ENCODE peak calls at places on chromosomes 3 and 15, in nine cellular contexts. N, F, G, R, V, A, P, U and Q are unnamed samples.

GRCh38 chr15:100314809-100315400 is 26.9 kb downstream of the ADAMTS17 start:
- DNase-seq in N (no peak), F (no peak), G (no peak), R (no peak), V (no peak), A (no peak), P (no peak), U (no peak), Q (no peak)

GRCh38 chr3:127406309-127407025 is 118.6 kb upstream of the PRR20G start:
- DNase-seq in N (peak; percentile 56), F (no peak), G (no peak), R (peak; percentile 1), V (no peak), A (peak; percentile 18), P (no peak), U (no peak), Q (peak; percentile 78)

GRCh38 chr3:68876112-68876713 is 56.1 kb downstream of the TAFA4 start:
- DNase-seq in N (peak; percentile 47), F (no peak), G (peak; percentile 47), R (peak; percentile 50), V (peak; percentile 2), A (peak; percentile 76), P (no peak), U (no peak), Q (peak; percentile 33)

GRCh38 chr3:74410276-74410941 is 204.1 kb downstream of the CNTN3 start:
- DNase-seq in N (no peak), F (no peak), G (no peak), R (no peak), V (no peak), A (no peak), P (no peak), U (no peak), Q (no peak)

GRCh38 chr3:126847061-126847460 is 135.9 kb upstream of the PLXNA1 start:
- DNase-seq in N (no peak), F (no peak), G (no peak), R (no peak), V (no peak), A (no peak), P (no peak), U (no peak), Q (no peak)

GRCh38 chr3:167110906-167111305 is 269.2 kb downstream of the ZBBX start:
- DNase-seq in N (peak; percentile 38), F (no peak), G (no peak), R (peak; percentile 78), V (no peak), A (no peak), P (no peak), U (peak; percentile 17), Q (no peak)

GRCh38 chr15:48963524-48964113 is at the start of gene SHC4:
- DNase-seq in N (peak; percentile 76), F (peak; percentile 60), G (no peak), R (peak; percentile 79), V (no peak), A (peak; percentile 38), P (no peak), U (peak; percentile 83), Q (peak; percentile 78)

GRCh38 chr15:93019971-93020370 is 69.0 kb downstream of the RGMA start:
- DNase-seq in N (no peak), F (no peak), G (no peak), R (no peak), V (no peak), A (no peak), P (no peak), U (no peak), Q (no peak)

GRCh38 chr3:181326637-181327223 is 337.2 kb upstream of the DNAJC19 start:
- DNase-seq in N (peak; percentile 27), F (no peak), G (no peak), R (peak; percentile 30), V (no peak), A (peak; percentile 75), P (no peak), U (no peak), Q (peak; percentile 10)

GRCh38 chr3:181690769-181691168 is 21.0 kb upstream of the SOX2 start:
- DNase-seq in N (no peak), F (no peak), G (no peak), R (no peak), V (no peak), A (no peak), P (no peak), U (no peak), Q (no peak)

GRCh38 chr3:133973249-133973980 is 56.3 kb downstream of the SLCO2A1 start:
- DNase-seq in N (peak; percentile 10), F (no peak), G (no peak), R (no peak), V (no peak), A (no peak), P (no peak), U (no peak), Q (no peak)

GRCh38 chr15:69160976-69161877 is 792 bp downstream of the GLCE start:
- DNase-seq in N (no peak), F (peak; percentile 66), G (no peak), R (peak; percentile 28), V (peak; percentile 6), A (no peak), P (peak; percentile 9), U (peak; percentile 38), Q (peak; percentile 53)

GRCh38 chr3:37163262-37164020 is 10.9 kb downstream of the LRRFIP2 start:
- DNase-seq in N (peak; percentile 68), F (no peak), G (no peak), R (peak; percentile 91), V (no peak), A (no peak), P (no peak), U (no peak), Q (peak; percentile 75)

GRCh38 chr3:72274511-72275295 is 489.8 kb upstream of the PROK2 start:
- DNase-seq in N (peak; percentile 50), F (peak; percentile 52), G (peak; percentile 70), R (peak; percentile 80), V (no peak), A (peak; percentile 50), P (no peak), U (peak; percentile 53), Q (peak; percentile 47)

GRCh38 chr3:159001711-159002110 is 199.9 kb downstream of the MFSD1 start:
- DNase-seq in N (peak; percentile 23), F (no peak), G (no peak), R (peak; percentile 4), V (no peak), A (no peak), P (no peak), U (no peak), Q (no peak)

GRCh38 chr15:44033894-44034293 is 161.2 kb downstream of the FRMD5 start:
- DNase-seq in N (peak; percentile 56), F (no peak), G (no peak), R (peak; percentile 72), V (no peak), A (no peak), P (no peak), U (peak; percentile 32), Q (peak; percentile 32)

GRCh38 chr3:20930034-20930433 is 744.0 kb upstream of the SGO1 start:
- DNase-seq in N (no peak), F (no peak), G (no peak), R (peak; percentile 15), V (no peak), A (peak; percentile 68), P (no peak), U (no peak), Q (no peak)

GRCh38 chr3:51955893-51956770 is 951 bp downstream of the GPR62 start:
- DNase-seq in N (no peak), F (peak; percentile 82), G (no peak), R (peak; percentile 69), V (peak; percentile 32), A (peak; percentile 40), P (no peak), U (peak; percentile 76), Q (peak; percentile 36)

GRCh38 chr3:180066598-180066997 is 29.9 kb upstream of the PEX5L start:
- DNase-seq in N (no peak), F (no peak), G (no peak), R (no peak), V (no peak), A (no peak), P (no peak), U (no peak), Q (no peak)

GRCh38 chr3:184715943-184716651 is 4.2 kb upstream of the MAGEF1 start:
- DNase-seq in N (no peak), F (no peak), G (no peak), R (peak; percentile 82), V (no peak), A (no peak), P (no peak), U (no peak), Q (no peak)

GRCh38 chr3:17301271-17301670 is 416.5 kb downstream of the PLCL2 start:
- DNase-seq in N (no peak), F (no peak), G (no peak), R (no peak), V (no peak), A (no peak), P (no peak), U (no peak), Q (no peak)

GRCh38 chr3:183285828-183286457 is 32.9 kb downstream of the B3GNT5 start:
- DNase-seq in N (peak; percentile 99), F (peak; percentile 37), G (peak; percentile 91), R (peak; percentile 98), V (peak; percentile 87), A (peak; percentile 73), P (peak; percentile 85), U (peak; percentile 90), Q (peak; percentile 99)

GRCh38 chr3:56125358-56126005 is 342.8 kb downstream of the ERC2 start:
- DNase-seq in N (peak; percentile 71), F (no peak), G (no peak), R (peak; percentile 72), V (no peak), A (no peak), P (no peak), U (peak; percentile 22), Q (peak; percentile 80)

GRCh38 chr15:85314139-85314538 is 66.3 kb upstream of the AKAP13 start:
- DNase-seq in N (no peak), F (no peak), G (no peak), R (peak; percentile 61), V (no peak), A (no peak), P (no peak), U (no peak), Q (no peak)

GRCh38 chr3:39177708-39178332 is 14.6 kb downstream of the XIRP1 start:
- DNase-seq in N (peak; percentile 91), F (peak; percentile 76), G (peak; percentile 76), R (peak; percentile 95), V (peak; percentile 48), A (peak; percentile 75), P (peak; percentile 54), U (peak; percentile 95), Q (peak; percentile 83)

GRCh38 chr15:77546870-77547269 is 85.8 kb downstream of the LINGO1 start:
- DNase-seq in N (no peak), F (no peak), G (no peak), R (no peak), V (no peak), A (no peak), P (no peak), U (no peak), Q (no peak)

GRCh38 chr3:157695586-157695985 is 192.4 kb upstream of the VEPH1 start:
- DNase-seq in N (no peak), F (no peak), G (no peak), R (no peak), V (no peak), A (no peak), P (no peak), U (no peak), Q (no peak)

GRCh38 chr3:146035366-146035765 is 125.6 kb downstream of the PLOD2 start:
- DNase-seq in N (no peak), F (no peak), G (no peak), R (peak; percentile 13), V (no peak), A (no peak), P (no peak), U (no peak), Q (no peak)

GRCh38 chr3:197428117-197428761 is 127.5 kb downstream of the BDH1 start:
- DNase-seq in N (peak; percentile 93), F (no peak), G (no peak), R (peak; percentile 84), V (peak; percentile 27), A (no peak), P (no peak), U (peak; percentile 68), Q (peak; percentile 85)

GRCh38 chr15:101004986-101005747 is 86.0 kb downstream of the LRRK1 start:
- DNase-seq in N (no peak), F (no peak), G (no peak), R (no peak), V (no peak), A (no peak), P (no peak), U (no peak), Q (no peak)

GRCh38 chr3:66994588-66994987 is 3.5 kb upstream of the KBTBD8 start:
- DNase-seq in N (no peak), F (no peak), G (no peak), R (no peak), V (no peak), A (no peak), P (no peak), U (no peak), Q (no peak)